ENCODE peak calls at places on chromosomes 16 and 17, in six cellular contexts. S, K, H, Q, D and F are unnamed samples. For H3K4me1 and H3K9me3, the result is how much of the 10 kb centered on the place peaks cover.

GRCh38 chr16:84379731-84380369 is 11.5 kb downstream of the ATP2C2 start:
- DNase-seq in K (no peak), S (no peak), Q (no peak), H (no peak), D (no peak), F (no peak)

GRCh38 chr17:37134050-37134449 is 185.3 kb downstream of the AATF start:
- DNase-seq in K (no peak), Q (no peak), S (no peak), D (no peak), H (no peak), F (no peak)

GRCh38 chr17:77801545-77802332 is 156.8 kb upstream of the TNRC6C start:
- DNase-seq in H (no peak), S (no peak), K (no peak), D (no peak), Q (no peak), F (no peak)

GRCh38 chr16:11076259-11077018 is 132.1 kb downstream of the CLEC16A start:
- DNase-seq in H (no peak), D (no peak), K (peak), S (no peak), Q (no peak), F (no peak)

GRCh38 chr17:80831481-80831880 is 160.2 kb upstream of the CHMP6 start:
- DNase-seq in K (no peak), Q (no peak), D (no peak), S (no peak), H (peak), F (no peak)

GRCh38 chr16:81588326-81589081 is 143.9 kb downstream of the CMIP start:
- DNase-seq in H (no peak), S (no peak), D (no peak), Q (no peak), K (no peak), F (no peak)

GRCh38 chr16:46763147-46763546 is 15.0 kb upstream of the MYLK3 start:
- DNase-seq in Q (peak), K (no peak), D (no peak), H (no peak), S (no peak), F (no peak)

GRCh38 chr17:72518810-72519597 is 398.2 kb downstream of the SOX9 start:
- DNase-seq in H (no peak), Q (no peak), D (no peak), K (peak), S (no peak), F (peak)

GRCh38 chr17:9725575-9725974 is 65.8 kb downstream of the DHRS7C start:
- DNase-seq in D (no peak), H (no peak), K (no peak), Q (no peak), S (no peak), F (no peak)

GRCh38 chr16:64363039-64363438 is 758.8 kb downstream of the CDH11 start:
- DNase-seq in D (no peak), H (no peak), Q (no peak), K (no peak), S (peak), F (no peak)

DNA sequence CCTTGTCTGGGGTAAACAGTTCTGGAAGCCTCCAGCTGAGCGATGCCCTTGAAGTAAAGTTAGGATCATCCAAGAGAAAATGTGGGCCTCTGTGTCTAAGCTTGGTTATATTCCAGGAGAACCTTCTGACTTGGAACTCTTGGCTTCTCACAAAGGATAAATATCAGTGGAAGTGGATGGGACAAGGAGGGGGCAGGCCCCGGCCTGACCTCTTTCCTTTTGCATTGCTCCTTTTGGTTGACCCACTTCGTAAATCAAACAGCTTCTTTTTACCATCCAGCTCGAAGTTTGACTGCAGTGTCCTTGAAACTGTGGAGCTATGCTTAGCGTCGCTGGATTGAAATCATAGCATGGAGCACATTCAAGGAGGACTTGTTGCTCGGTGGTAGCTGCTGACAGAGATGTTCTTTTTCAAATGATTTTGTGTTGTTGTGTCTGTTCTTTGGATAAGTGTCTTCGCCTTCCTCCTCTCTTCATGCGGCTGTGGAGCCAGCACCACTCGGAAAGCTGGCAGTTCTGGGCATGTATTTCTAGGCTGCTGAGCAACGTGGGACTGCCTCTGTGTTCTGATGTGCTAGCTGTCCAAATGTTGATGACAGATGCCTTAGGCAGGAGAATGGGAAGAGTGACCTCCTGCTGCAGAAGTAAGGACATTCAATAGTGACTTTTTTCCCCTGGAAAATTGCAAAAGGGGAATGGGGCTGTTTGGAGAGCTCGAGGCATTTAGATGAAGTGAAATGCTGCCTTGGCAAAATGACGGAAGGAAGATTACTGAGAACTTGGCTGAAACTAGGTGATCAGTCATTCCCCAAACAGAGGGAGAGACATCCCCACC is 4.5 kb downstream of the MINK1 start:
- DNase-seq in H (no peak), K (no peak), Q (peak), S (no peak), D (no peak), F (no peak)
- H3K4me1 ChIP-seq in H (under half), K (under half), Q (half or more), S (under half), D (half or more), F (half or more)

GRCh38 chr16:52526429-52526828 is 20.5 kb downstream of the TOX3 start:
- DNase-seq in S (no peak), H (no peak), D (no peak), K (no peak), Q (no peak), F (no peak)
- H3K27ac ChIP-seq in S (no peak), H (no peak), D (no peak), K (no peak), Q (no peak), F (peak)

GRCh38 chr17:64377769-64378282 is 12.8 kb downstream of the PECAM1 start:
- DNase-seq in K (no peak), D (no peak), S (peak), H (no peak), Q (no peak), F (no peak)
- H3K9me3 ChIP-seq in K (under half), D (under half), S (under half), H (under half), Q (under half), F (under half)

GRCh38 chr16:57801856-57802634 is at the start of gene KIFC3:
- DNase-seq in S (peak), Q (peak), K (peak), H (peak), D (peak), F (peak)

GRCh38 chr16:57802635-57803412 is 533 bp upstream of the KIFC3 start:
- DNase-seq in K (no peak), D (no peak), S (peak), Q (peak), H (no peak), F (peak)

GRCh38 chr16:57803413-57803990 is 1.2 kb upstream of the KIFC3 start:
- DNase-seq in S (no peak), H (no peak), K (no peak), Q (peak), D (no peak), F (no peak)

GRCh38 chr16:57805176-57805575 is 2.9 kb upstream of the KIFC3 start:
- DNase-seq in D (no peak), H (no peak), S (no peak), Q (no peak), K (no peak), F (no peak)

GRCh38 chr16:57804111-57804837 is 2.0 kb upstream of the KIFC3 start:
- DNase-seq in S (no peak), Q (no peak), H (no peak), D (no peak), K (no peak), F (no peak)
- H3K4me1 ChIP-seq in S (under half), Q (half or more), H (under half), D (half or more), K (under half), F (half or more)

GRCh38 chr16:86216591-86216990 is 293.7 kb upstream of the FOXF1 start:
- DNase-seq in H (no peak), D (no peak), Q (no peak), S (no peak), K (no peak), F (no peak)

GRCh38 chr16:86215979-86216585 is 294.2 kb upstream of the FOXF1 start:
- DNase-seq in D (no peak), Q (no peak), H (no peak), K (no peak), S (no peak), F (no peak)

GRCh38 chr16:86218479-86219170 is 291.7 kb upstream of the FOXF1 start:
- DNase-seq in S (no peak), Q (no peak), H (no peak), K (no peak), D (no peak), F (no peak)

GRCh38 chr16:86217891-86218270 is 292.4 kb upstream of the FOXF1 start:
- DNase-seq in K (no peak), D (no peak), Q (no peak), S (no peak), H (no peak), F (no peak)

DNA sequence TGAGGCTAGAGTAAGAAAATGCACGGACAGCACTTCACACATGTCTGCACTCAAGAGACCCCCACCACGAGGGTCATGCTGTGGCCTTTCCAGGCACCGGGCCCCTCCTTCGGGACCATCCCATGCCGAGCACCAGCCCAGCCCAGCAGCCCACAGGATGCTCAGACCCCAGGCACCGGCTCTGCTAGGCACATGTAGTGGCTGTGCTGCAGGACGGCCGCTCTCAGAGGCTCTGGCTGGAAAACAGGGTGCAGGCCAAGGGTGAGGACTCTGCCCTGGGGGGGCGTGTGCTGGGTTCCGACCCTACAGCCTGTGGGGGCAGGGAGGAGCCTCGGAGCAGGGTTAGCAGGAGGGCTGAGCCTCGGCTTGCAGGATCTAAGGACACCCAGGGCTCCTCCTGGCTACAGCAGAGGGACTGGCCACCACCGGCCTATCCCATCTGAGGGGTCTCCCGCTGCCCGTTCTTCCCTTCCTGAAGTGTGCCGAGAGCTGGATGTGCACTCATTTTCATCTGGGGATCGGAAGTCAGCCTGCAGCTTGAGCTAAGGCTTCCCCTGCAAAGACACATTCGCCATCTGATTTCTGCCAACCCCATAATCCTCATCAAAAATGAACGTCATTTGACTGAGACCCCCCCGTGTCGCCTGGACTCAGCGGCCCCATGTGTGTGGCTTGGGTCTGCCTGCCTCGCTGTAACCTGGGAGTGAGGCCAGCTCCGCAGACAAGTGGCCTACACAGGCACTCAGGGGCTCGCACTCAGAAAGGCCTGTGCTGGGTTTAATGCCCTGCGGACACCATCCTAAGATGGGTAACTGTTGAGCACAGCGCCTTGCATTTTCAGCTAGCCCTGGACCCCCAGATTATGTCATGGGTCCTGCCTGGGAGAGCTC is 293.1 kb upstream of the FOXF1 start:
- DNase-seq in H (no peak), Q (no peak), D (no peak), K (no peak), S (no peak), F (no peak)
- H3K27ac ChIP-seq in H (no peak), Q (no peak), D (no peak), K (peak), S (no peak), F (no peak)

DNA sequence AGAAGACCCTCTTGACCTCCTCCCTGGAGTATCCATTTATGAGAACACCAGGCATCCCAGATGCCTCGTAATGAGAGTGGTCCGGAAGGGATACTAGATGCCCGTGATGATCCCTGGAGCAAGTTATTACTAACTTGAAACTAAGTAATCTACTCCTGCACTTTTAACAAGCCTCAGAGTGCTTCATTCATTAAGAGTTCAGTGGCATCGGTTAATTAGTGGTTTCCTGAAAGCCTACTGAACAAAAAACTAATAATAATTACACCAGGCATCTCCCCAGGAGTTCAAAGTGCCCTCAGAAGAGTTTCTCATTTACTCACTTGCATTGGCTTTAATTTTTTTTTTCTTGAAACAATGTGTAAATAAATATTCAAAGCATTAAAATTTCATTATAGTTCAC is 22.2 kb downstream of the ZNF75A start:
- DNase-seq in H (no peak), K (no peak), Q (no peak), D (no peak), S (no peak), F (no peak)
- H3K9me3 ChIP-seq in H (under half), K (under half), Q (under half), D (under half), S (under half), F (under half)

GRCh38 chr16:2468725-2469398 is 2.2 kb upstream of the NTN3 start:
- DNase-seq in H (peak), D (peak), S (no peak), Q (peak), K (no peak), F (no peak)
- H3K4me1 ChIP-seq in H (under half), D (half or more), S (under half), Q (half or more), K (under half), F (under half)

DNA sequence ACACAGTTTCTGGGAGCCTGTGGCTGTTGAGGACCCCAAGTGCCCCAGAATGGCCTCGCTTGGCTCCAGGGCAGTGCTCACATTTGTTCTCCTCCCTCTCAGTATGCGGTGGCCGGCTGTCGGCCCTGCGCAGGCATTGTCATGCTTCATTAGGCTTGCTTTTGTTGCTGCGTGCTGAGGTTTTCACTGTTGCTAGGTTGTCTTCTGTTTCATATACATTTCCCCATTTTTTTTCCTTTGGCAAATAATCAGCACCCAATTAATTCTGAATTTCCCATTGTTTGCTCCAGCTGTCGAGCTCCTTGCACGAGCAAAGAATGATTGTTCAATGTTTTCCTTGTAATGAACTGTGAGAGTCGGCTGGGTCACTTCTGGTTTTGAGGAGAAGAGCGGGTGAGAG is 185.6 kb upstream of the NLRP1 start:
- DNase-seq in K (no peak), D (no peak), S (peak), Q (no peak), H (no peak), F (no peak)
- H3K27ac ChIP-seq in K (no peak), D (no peak), S (no peak), Q (no peak), H (no peak), F (no peak)

GRCh38 chr17:75624021-75624420 is 9.2 kb upstream of the SMIM5 start:
- DNase-seq in D (no peak), S (no peak), K (no peak), Q (no peak), H (no peak), F (no peak)
- H3K9me3 ChIP-seq in D (under half), S (under half), K (under half), Q (under half), H (under half), F (under half)

DNA sequence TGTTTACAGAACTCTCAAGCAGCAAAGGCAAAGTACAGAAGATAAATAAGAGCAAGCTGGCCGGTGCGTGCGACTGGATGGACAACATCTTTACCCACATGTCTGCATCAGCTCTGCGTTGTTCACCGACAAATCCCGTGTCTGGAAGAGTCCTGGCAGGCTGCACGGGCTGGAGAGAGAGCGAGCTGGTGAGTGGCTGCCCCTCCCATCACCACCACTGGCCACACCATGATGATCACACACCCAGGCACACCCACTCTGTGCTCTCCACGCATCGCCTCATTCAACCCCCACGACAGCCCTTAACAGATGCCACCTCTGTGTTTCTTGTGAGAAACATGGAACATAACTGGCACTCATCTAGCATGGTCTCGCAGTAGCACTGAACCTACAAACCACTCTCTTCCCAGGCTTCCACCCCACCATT is 59.2 kb downstream of the ANKRD11 start:
- DNase-seq in D (no peak), H (no peak), Q (no peak), S (peak), K (no peak), F (peak)
- H3K4me1 ChIP-seq in D (under half), H (under half), Q (half or more), S (under half), K (under half), F (under half)